ENCODE peak calls at places on chromosomes 13 and 19, in seven cellular contexts. J is esophagus squamous epithelium, C is breast epithelium, D is Peyer's patch, Q is GM12892, A is body of pancreas, B is heart left ventricle. G is an unnamed sample.

GRCh38 chr13:41568143-41568989 is 111.0 kb downstream of the RGCC start:
- DNase-seq in J (no peak), C (no peak), D (no peak), Q (no peak), A (no peak), B (no peak), G (no peak)

GRCh38 chr13:111937763-111938375 is 129.1 kb upstream of the SOX1 start:
- DNase-seq in J (no peak), C (no peak), D (no peak), Q (no peak), A (peak; percentile 0), B (no peak), G (no peak)

GRCh38 chr13:36051082-36051481 is 80.1 kb downstream of the DCLK1 start:
- DNase-seq in J (no peak), C (no peak), D (no peak), Q (no peak), A (no peak), B (no peak), G (no peak)

GRCh38 chr19:55431183-55431582 is 11.9 kb downstream of the SHISA7 start:
- DNase-seq in J (no peak), C (no peak), D (no peak), Q (no peak), A (no peak), B (no peak), G (no peak)

GRCh38 chr13:19169496-19169895 is 12.1 kb downstream of the TUBA3C start:
- DNase-seq in J (no peak), C (no peak), D (no peak), Q (no peak), A (no peak), B (no peak), G (no peak)

GRCh38 chr13:79987323-79987722 is 353.6 kb downstream of the SPRY2 start:
- DNase-seq in J (no peak), C (no peak), D (no peak), Q (no peak), A (no peak), B (no peak), G (no peak)

GRCh38 chr19:47644743-47645499 is 36.0 kb downstream of the BICRA start:
- DNase-seq in J (no peak), C (no peak), D (no peak), Q (no peak), A (no peak), B (no peak), G (no peak)

GRCh38 chr13:113732176-113732960 is 26.7 kb upstream of the TMEM255B start:
- DNase-seq in J (no peak), C (no peak), D (no peak), Q (no peak), A (peak; percentile 9), B (no peak), G (no peak)

GRCh38 chr13:111472083-111472482 is 151.6 kb downstream of the TEX29 start:
- DNase-seq in J (no peak), C (no peak), D (no peak), Q (no peak), A (no peak), B (no peak), G (no peak)

GRCh38 chr13:106580551-106580950 is 12.6 kb upstream of the ARGLU1 start:
- DNase-seq in J (no peak), C (no peak), D (no peak), Q (no peak), A (no peak), B (no peak), G (no peak)

GRCh38 chr19:33300016-33300981 is 2.0 kb downstream of the CEBPA start:
- DNase-seq in J (no peak), C (no peak), D (no peak), Q (peak; percentile 5), A (no peak), B (no peak), G (no peak)

GRCh38 chr19:14577885-14578427 is 4.9 kb upstream of the CLEC17A start:
- DNase-seq in J (no peak), C (no peak), D (peak; percentile 54), Q (no peak), A (no peak), B (no peak), G (no peak)

GRCh38 chr13:50831510-50831909 is 12.0 kb downstream of the DLEU7 start:
- DNase-seq in J (no peak), C (no peak), D (no peak), Q (no peak), A (no peak), B (no peak), G (no peak)

GRCh38 chr19:46134527-46134926 is 10.0 kb upstream of the IGFL3 start:
- DNase-seq in J (no peak), C (no peak), D (no peak), Q (no peak), A (no peak), B (no peak), G (no peak)

GRCh38 chr13:109949395-109949794 is 163.0 kb upstream of the IRS2 start:
- DNase-seq in J (no peak), C (no peak), D (no peak), Q (no peak), A (no peak), B (no peak), G (no peak)

GRCh38 chr13:26956532-26957142 is 196.1 kb upstream of the GPR12 start:
- DNase-seq in J (no peak), C (no peak), D (no peak), Q (no peak), A (no peak), B (no peak), G (no peak)

GRCh38 chr13:52809310-52809769 is 39.1 kb downstream of the PCDH8 start:
- DNase-seq in J (no peak), C (peak; percentile 29), D (peak; percentile 23), Q (peak; percentile 49), A (peak; percentile 63), B (peak; percentile 37), G (peak; percentile 55)

GRCh38 chr13:59834801-59835200 is 328.9 kb downstream of the DIAPH3 start:
- DNase-seq in J (no peak), C (no peak), D (no peak), Q (no peak), A (no peak), B (no peak), G (no peak)

GRCh38 chr19:7874080-7874856 is at the start of gene PRR36:
- DNase-seq in J (no peak), C (peak; percentile 66), D (no peak), Q (no peak), A (peak; percentile 82), B (peak; percentile 52), G (no peak)

GRCh38 chr13:113454936-113455335 is 1.6 kb upstream of the ADPRHL1 start:
- DNase-seq in J (no peak), C (no peak), D (no peak), Q (no peak), A (no peak), B (peak; percentile 24), G (no peak)

GRCh38 chr13:110907951-110908898 is 6.6 kb downstream of the ANKRD10 start:
- DNase-seq in J (no peak), C (peak; percentile 91), D (no peak), Q (no peak), A (peak; percentile 75), B (no peak), G (peak; percentile 78)

GRCh38 chr19:16070366-16070990 is 5.8 kb upstream of the TPM4 start:
- DNase-seq in J (peak; percentile 79), C (peak; percentile 91), D (peak; percentile 96), Q (peak; percentile 80), A (peak; percentile 63), B (peak; percentile 48), G (peak; percentile 59)

GRCh38 chr13:50911051-50911690 is 1.6 kb downstream of the RNASEH2B start:
- DNase-seq in J (no peak), C (no peak), D (no peak), Q (no peak), A (no peak), B (no peak), G (no peak)

GRCh38 chr13:44435142-44435982 is 61.7 kb downstream of the SERP2 start:
- DNase-seq in J (peak; percentile 77), C (peak; percentile 99), D (peak; percentile 92), Q (peak; percentile 36), A (peak; percentile 99), B (peak; percentile 96), G (peak; percentile 60)
- TF ChIP-seq POLR2A in J (peak; percentile 88), C (peak; percentile 81), D (peak; percentile 94), Q (no peak), A (peak; percentile 94), B (peak; percentile 92), G (peak; percentile 22)

GRCh38 chr19:49019242-49019932 is 2.5 kb upstream of the LHB start:
- DNase-seq in J (no peak), C (peak; percentile 57), D (peak; percentile 71), Q (peak; percentile 70), A (peak; percentile 91), B (peak; percentile 72), G (peak; percentile 37)
- TF ChIP-seq POLR2A in J (no peak), C (no peak), D (peak; percentile 33), Q (no peak), A (peak; percentile 24), B (no peak), G (no peak)

GRCh38 chr19:37251308-37252229 is 33.6 kb downstream of the ZNF383 start:
- DNase-seq in J (no peak), C (peak; percentile 84), D (peak; percentile 50), Q (peak; percentile 17), A (peak; percentile 72), B (peak; percentile 91), G (peak; percentile 97)
- TF ChIP-seq POLR2A in J (no peak), C (no peak), D (no peak), Q (no peak), A (peak; percentile 57), B (peak; percentile 28), G (peak; percentile 49)

GRCh38 chr13:97975280-97975850 is 21.9 kb downstream of the IPO5 start:
- DNase-seq in J (no peak), C (no peak), D (no peak), Q (no peak), A (no peak), B (no peak), G (no peak)
- TF ChIP-seq POLR2A in J (no peak), C (no peak), D (no peak), Q (no peak), A (no peak), B (no peak), G (no peak)

DNA sequence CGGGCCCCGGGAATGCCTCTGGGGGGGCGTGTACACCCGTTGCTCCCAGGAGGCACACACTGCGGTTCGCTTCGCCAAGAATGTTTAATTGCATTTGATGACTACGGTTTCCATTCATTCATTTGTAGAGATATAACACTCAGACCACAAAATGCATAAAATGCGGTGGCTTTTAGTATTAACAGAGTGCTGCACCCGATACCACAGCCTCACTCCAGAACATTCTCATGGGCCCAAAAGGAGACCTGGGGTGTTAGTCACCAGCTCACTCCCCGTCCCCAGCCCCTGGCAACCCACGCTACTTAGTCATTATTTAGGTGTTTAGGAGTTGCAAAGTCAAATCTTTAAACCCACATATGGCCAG is 21.8 kb downstream of the HCN2 start:
- DNase-seq in J (no peak), C (no peak), D (no peak), Q (no peak), A (no peak), B (no peak), G (peak; percentile 95)
- TF ChIP-seq POLR2A in J (no peak), C (no peak), D (no peak), Q (no peak), A (no peak), B (no peak), G (no peak)

GRCh38 chr19:18588611-18589379 is at the start of gene REX1BD:
- DNase-seq in J (no peak), C (peak; percentile 59), D (peak; percentile 82), Q (peak; percentile 83), A (peak; percentile 82), B (peak; percentile 92), G (peak; percentile 78)
- TF ChIP-seq POLR2A in J (no peak), C (no peak), D (peak; percentile 37), Q (peak; percentile 79), A (peak; percentile 64), B (peak; percentile 70), G (peak; percentile 79)